ENCODE peak calls at places on chromosomes 6 and 20, in four cellular contexts. One of them, this sample, is unnamed.

GRCh38 chr6:43793154-43793874 is 23.3 kb downstream of the VEGFA start:
- DNase-seq in K562: no peak
- DNase-seq in SK-N-SH: no peak
- DNase-seq in H1: no peak
- DNase-seq in this sample: no peak

GRCh38 chr6:46271728-46272127 is 100.9 kb upstream of the ENPP5 start:
- DNase-seq in K562: no peak
- DNase-seq in SK-N-SH: no peak
- DNase-seq in H1: no peak
- DNase-seq in this sample: no peak

GRCh38 chr6:10535198-10535597 is 14.0 kb downstream of the GCNT2 start:
- DNase-seq in K562: no peak
- DNase-seq in SK-N-SH: no peak
- DNase-seq in H1: no peak
- DNase-seq in this sample: no peak

GRCh38 chr6:143556529-143556928 is 45.0 kb upstream of the FUCA2 start:
- DNase-seq in K562: no peak
- DNase-seq in SK-N-SH: no peak
- DNase-seq in H1: no peak
- DNase-seq in this sample: no peak

GRCh38 chr6:108735991-108736345 is 112.3 kb upstream of the ARMC2 start:
- DNase-seq in K562: peak
- DNase-seq in SK-N-SH: no peak
- DNase-seq in H1: no peak
- DNase-seq in this sample: no peak

GRCh38 chr6:6543181-6543879 is 45.2 kb upstream of the LY86 start:
- DNase-seq in K562: no peak
- DNase-seq in SK-N-SH: no peak
- DNase-seq in H1: no peak
- DNase-seq in this sample: no peak

GRCh38 chr6:5590187-5590586 is 328.9 kb downstream of the FARS2 start:
- DNase-seq in K562: no peak
- DNase-seq in SK-N-SH: no peak
- DNase-seq in H1: no peak
- DNase-seq in this sample: no peak

GRCh38 chr20:61422636-61423425 is 170.8 kb downstream of the CDH4 start:
- DNase-seq in K562: no peak
- DNase-seq in SK-N-SH: no peak
- DNase-seq in H1: no peak
- DNase-seq in this sample: peak

GRCh38 chr6:17905611-17906592 is 81.5 kb downstream of the KIF13A start:
- DNase-seq in K562: no peak
- DNase-seq in SK-N-SH: no peak
- DNase-seq in H1: no peak
- DNase-seq in this sample: no peak

GRCh38 chr20:362271-363254 is 15.7 kb downstream of the NRSN2 start:
- DNase-seq in K562: peak
- DNase-seq in SK-N-SH: peak
- DNase-seq in H1: no peak
- DNase-seq in this sample: peak
- TF ChIP-seq MAX in K562: peak
- TF ChIP-seq MAX in SK-N-SH: peak
- TF ChIP-seq MAX in H1: peak
- TF ChIP-seq MAX in this sample: peak

GRCh38 chr20:37888641-37889040 is 14.3 kb upstream of the VSTM2L start:
- DNase-seq in K562: no peak
- DNase-seq in SK-N-SH: no peak
- DNase-seq in H1: no peak
- DNase-seq in this sample: no peak

GRCh38 chr20:37892001-37892400 is 10.9 kb upstream of the VSTM2L start:
- DNase-seq in K562: no peak
- DNase-seq in SK-N-SH: no peak
- DNase-seq in H1: no peak
- DNase-seq in this sample: no peak

GRCh38 chr20:37890643-37891042 is 12.3 kb upstream of the VSTM2L start:
- DNase-seq in K562: no peak
- DNase-seq in SK-N-SH: no peak
- DNase-seq in H1: no peak
- DNase-seq in this sample: no peak

GRCh38 chr20:37886851-37887297 is 16.1 kb upstream of the VSTM2L start:
- DNase-seq in K562: peak
- DNase-seq in SK-N-SH: peak
- DNase-seq in H1: no peak
- DNase-seq in this sample: no peak

DNA sequence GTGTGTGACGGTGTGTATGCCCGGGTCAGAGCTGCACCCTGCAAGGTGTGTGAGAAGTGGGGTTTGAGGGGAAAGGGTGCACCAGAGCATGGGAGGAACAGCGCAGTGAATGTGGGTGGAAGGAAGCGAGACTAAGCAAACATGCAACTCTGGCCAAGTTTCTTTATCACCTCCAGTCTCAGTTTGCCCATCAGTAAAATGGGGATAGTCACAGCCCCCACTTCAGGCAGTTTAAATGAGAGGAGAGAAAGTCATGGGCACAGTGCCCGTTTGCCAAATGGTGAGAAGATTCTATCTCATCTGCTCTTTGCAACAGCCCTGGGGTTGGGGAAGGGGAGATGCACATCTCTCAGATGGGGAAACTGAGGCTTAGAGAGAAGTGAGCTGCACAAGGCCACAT is 12.8 kb upstream of the VSTM2L start:
- DNase-seq in K562: no peak
- DNase-seq in SK-N-SH: no peak
- DNase-seq in H1: no peak
- DNase-seq in this sample: no peak
- TF ChIP-seq TEAD4 in K562: no peak
- TF ChIP-seq TEAD4 in SK-N-SH: no peak
- TF ChIP-seq TEAD4 in H1: no peak
- TF ChIP-seq TEAD4 in this sample: no peak

GRCh38 chr20:25985597-25985996 is 288.9 kb upstream of the ZNF337 start:
- DNase-seq in K562: no peak
- DNase-seq in SK-N-SH: no peak
- DNase-seq in H1: no peak
- DNase-seq in this sample: no peak

GRCh38 chr20:25989196-25989595 is 292.5 kb upstream of the ZNF337 start:
- DNase-seq in K562: no peak
- DNase-seq in SK-N-SH: no peak
- DNase-seq in H1: no peak
- DNase-seq in this sample: peak

GRCh38 chr20:25987073-25987927 is 290.6 kb upstream of the ZNF337 start:
- DNase-seq in K562: peak
- DNase-seq in SK-N-SH: peak
- DNase-seq in H1: no peak
- DNase-seq in this sample: peak

GRCh38 chr20:25984933-25985332 is 288.3 kb upstream of the ZNF337 start:
- DNase-seq in K562: peak
- DNase-seq in SK-N-SH: no peak
- DNase-seq in H1: no peak
- DNase-seq in this sample: no peak
- TF ChIP-seq MAX in K562: no peak
- TF ChIP-seq MAX in SK-N-SH: no peak
- TF ChIP-seq MAX in H1: no peak
- TF ChIP-seq MAX in this sample: no peak

GRCh38 chr20:63863021-63863797 is 1.9 kb upstream of the TPD52L2 start:
- DNase-seq in K562: no peak
- DNase-seq in SK-N-SH: no peak
- DNase-seq in H1: no peak
- DNase-seq in this sample: no peak
- TF ChIP-seq TEAD4 in K562: no peak
- TF ChIP-seq TEAD4 in SK-N-SH: no peak
- TF ChIP-seq TEAD4 in H1: no peak
- TF ChIP-seq TEAD4 in this sample: no peak